ENCODE peak calls at places on chromosomes 7 and 10, in four cellular contexts. One of them, this sample, is unnamed.
A peak's percentile ranks its signal among the peaks of the same experiment; 100 is the strongest.

GRCh38 chr10:59748834-59749233 is 4.4 kb downstream of the MRLN start:
- DNase-seq in MM.1S: no peak
- DNase-seq in fibroblast of lung: no peak
- DNase-seq in H1: no peak
- DNase-seq in this sample: no peak

GRCh38 chr7:105677803-105678583 is 96.7 kb upstream of the EFCAB10 start:
- DNase-seq in MM.1S: no peak
- DNase-seq in fibroblast of lung: no peak
- DNase-seq in H1: no peak
- DNase-seq in this sample: no peak

GRCh38 chr10:107546239-107546638 is 381.7 kb upstream of the SORCS1 start:
- DNase-seq in H1: no peak
- DNase-seq in fibroblast of lung: peak; percentile 44
- DNase-seq in MM.1S: no peak
- DNase-seq in this sample: peak; percentile 79

GRCh38 chr10:90787906-90788491 is 69.8 kb downstream of the HTR7 start:
- DNase-seq in fibroblast of lung: peak; percentile 57
- DNase-seq in H1: no peak
- DNase-seq in MM.1S: peak; percentile 12
- DNase-seq in this sample: peak; percentile 22

GRCh38 chr7:11369696-11370095 is 396.0 kb downstream of the PHF14 start:
- DNase-seq in MM.1S: no peak
- DNase-seq in H1: no peak
- DNase-seq in fibroblast of lung: no peak
- DNase-seq in this sample: no peak

GRCh38 chr7:2734761-2735571 is 47.0 kb downstream of the AMZ1 start:
- DNase-seq in fibroblast of lung: no peak
- DNase-seq in MM.1S: no peak
- DNase-seq in H1: no peak
- DNase-seq in this sample: no peak

GRCh38 chr10:60032723-60033122 is 126.4 kb upstream of the CCDC6 start:
- DNase-seq in fibroblast of lung: peak; percentile 62
- DNase-seq in H1: no peak
- DNase-seq in MM.1S: peak; percentile 42
- DNase-seq in this sample: peak; percentile 59

GRCh38 chr7:135682191-135682590 is 19.9 kb downstream of the STMP1 start:
- DNase-seq in H1: no peak
- DNase-seq in MM.1S: no peak
- DNase-seq in fibroblast of lung: no peak
- DNase-seq in this sample: no peak

GRCh38 chr10:55495555-55495954 is 694.5 kb upstream of the PCDH15 start:
- DNase-seq in MM.1S: no peak
- DNase-seq in fibroblast of lung: no peak
- DNase-seq in H1: no peak
- DNase-seq in this sample: no peak

GRCh38 chr10:4453276-4453675 is 372.7 kb upstream of the AKR1E2 start:
- DNase-seq in H1: no peak
- DNase-seq in fibroblast of lung: no peak
- DNase-seq in MM.1S: no peak
- DNase-seq in this sample: no peak

GRCh38 chr10:88256013-88256680 is 327.0 kb downstream of the RNLS start:
- DNase-seq in MM.1S: no peak
- DNase-seq in fibroblast of lung: peak; percentile 65
- DNase-seq in H1: no peak
- DNase-seq in this sample: no peak

GRCh38 chr10:35409094-35409582 is 72.8 kb downstream of the CCNY start:
- DNase-seq in MM.1S: no peak
- DNase-seq in H1: no peak
- DNase-seq in fibroblast of lung: peak; percentile 92
- DNase-seq in this sample: peak; percentile 60

GRCh38 chr10:15313034-15313433 is 58.1 kb downstream of the FAM171A1 start:
- DNase-seq in fibroblast of lung: no peak
- DNase-seq in H1: no peak
- DNase-seq in MM.1S: no peak
- DNase-seq in this sample: no peak

GRCh38 chr10:84205049-84205852 is 10.9 kb downstream of the CDHR1 start:
- DNase-seq in MM.1S: peak; percentile 51
- DNase-seq in fibroblast of lung: peak; percentile 22
- DNase-seq in H1: no peak
- DNase-seq in this sample: peak; percentile 32

GRCh38 chr10:126041804-126042231 is 145.5 kb downstream of the FANK1 start:
- DNase-seq in fibroblast of lung: peak; percentile 46
- DNase-seq in MM.1S: peak; percentile 86
- DNase-seq in H1: no peak
- DNase-seq in this sample: no peak

GRCh38 chr10:88095291-88095721 is 231.9 kb downstream of the PTEN start:
- DNase-seq in H1: no peak
- DNase-seq in fibroblast of lung: peak; percentile 90
- DNase-seq in MM.1S: no peak
- DNase-seq in this sample: peak; percentile 85

GRCh38 chr10:47206449-47207279 is 93.3 kb upstream of the GDF10 start:
- DNase-seq in MM.1S: peak; percentile 67
- DNase-seq in fibroblast of lung: no peak
- DNase-seq in H1: no peak
- DNase-seq in this sample: no peak

GRCh38 chr10:103897241-103897774 is 20.7 kb downstream of the STN1 start:
- DNase-seq in MM.1S: no peak
- DNase-seq in H1: no peak
- DNase-seq in fibroblast of lung: no peak
- DNase-seq in this sample: no peak

GRCh38 chr7:17497136-17497535 is 198.7 kb downstream of the AHR start:
- DNase-seq in MM.1S: no peak
- DNase-seq in H1: no peak
- DNase-seq in fibroblast of lung: peak; percentile 27
- DNase-seq in this sample: no peak

GRCh38 chr10:83301732-83302131 is 837.6 kb upstream of the GHITM start:
- DNase-seq in fibroblast of lung: no peak
- DNase-seq in MM.1S: no peak
- DNase-seq in H1: no peak
- DNase-seq in this sample: peak; percentile 89

GRCh38 chr7:73832806-73833205 is 2.0 kb downstream of the CLDN4 start:
- DNase-seq in MM.1S: no peak
- DNase-seq in H1: no peak
- DNase-seq in fibroblast of lung: no peak
- DNase-seq in this sample: no peak

GRCh38 chr10:101782811-101783735 is at the start of gene NPM3:
- DNase-seq in fibroblast of lung: peak; percentile 71
- DNase-seq in MM.1S: peak; percentile 87
- DNase-seq in H1: no peak
- DNase-seq in this sample: peak; percentile 23

GRCh38 chr10:113442340-113442739 is 110.5 kb upstream of the HABP2 start:
- DNase-seq in H1: no peak
- DNase-seq in fibroblast of lung: no peak
- DNase-seq in MM.1S: no peak
- DNase-seq in this sample: no peak

GRCh38 chr7:87056346-87056745 is 3.1 kb downstream of the ELAPOR2 start:
- DNase-seq in H1: no peak
- DNase-seq in MM.1S: no peak
- DNase-seq in fibroblast of lung: no peak
- DNase-seq in this sample: no peak

GRCh38 chr7:87058739-87059524 is 522 bp downstream of the ELAPOR2 start:
- DNase-seq in MM.1S: peak; percentile 51
- DNase-seq in fibroblast of lung: no peak
- DNase-seq in H1: peak; percentile 10
- DNase-seq in this sample: no peak

GRCh38 chr7:87057210-87057609 is 2.2 kb downstream of the ELAPOR2 start:
- DNase-seq in MM.1S: no peak
- DNase-seq in H1: no peak
- DNase-seq in fibroblast of lung: no peak
- DNase-seq in this sample: no peak

GRCh38 chr7:87059525-87060287 is at the start of gene ELAPOR2:
- DNase-seq in MM.1S: peak; percentile 87
- DNase-seq in fibroblast of lung: peak; percentile 12
- DNase-seq in H1: peak; percentile 54
- DNase-seq in this sample: no peak

GRCh38 chr7:87060288-87060537 is 759 bp upstream of the ELAPOR2 start:
- DNase-seq in fibroblast of lung: no peak
- DNase-seq in H1: no peak
- DNase-seq in MM.1S: no peak
- DNase-seq in this sample: no peak
- H3K27ac ChIP-seq in fibroblast of lung: no peak overlapping the region
- H3K27ac ChIP-seq in H1: no peak overlapping the region
- H3K27ac ChIP-seq in MM.1S: no peak overlapping the region
- H3K27ac ChIP-seq in this sample: no peak overlapping the region

GRCh38 chr7:108423089-108423989 is 32.9 kb downstream of the NRCAM start:
- DNase-seq in H1: no peak
- DNase-seq in MM.1S: no peak
- DNase-seq in fibroblast of lung: no peak
- DNase-seq in this sample: no peak

GRCh38 chr7:108420482-108420908 is 35.7 kb downstream of the NRCAM start:
- DNase-seq in fibroblast of lung: no peak
- DNase-seq in MM.1S: no peak
- DNase-seq in H1: no peak
- DNase-seq in this sample: no peak

GRCh38 chr7:108424013-108424412 is 32.2 kb downstream of the NRCAM start:
- DNase-seq in H1: no peak
- DNase-seq in MM.1S: no peak
- DNase-seq in fibroblast of lung: no peak
- DNase-seq in this sample: no peak

GRCh38 chr7:108419961-108420360 is 36.3 kb downstream of the NRCAM start:
- DNase-seq in H1: no peak
- DNase-seq in MM.1S: no peak
- DNase-seq in fibroblast of lung: no peak
- DNase-seq in this sample: no peak

GRCh38 chr7:108421720-108422331 is 34.4 kb downstream of the NRCAM start:
- DNase-seq in fibroblast of lung: no peak
- DNase-seq in MM.1S: no peak
- DNase-seq in H1: no peak
- DNase-seq in this sample: no peak
- TF ChIP-seq CTCF in fibroblast of lung: no peak
- TF ChIP-seq CTCF in MM.1S: no peak
- TF ChIP-seq CTCF in H1: no peak
- TF ChIP-seq CTCF in this sample: no peak

DNA sequence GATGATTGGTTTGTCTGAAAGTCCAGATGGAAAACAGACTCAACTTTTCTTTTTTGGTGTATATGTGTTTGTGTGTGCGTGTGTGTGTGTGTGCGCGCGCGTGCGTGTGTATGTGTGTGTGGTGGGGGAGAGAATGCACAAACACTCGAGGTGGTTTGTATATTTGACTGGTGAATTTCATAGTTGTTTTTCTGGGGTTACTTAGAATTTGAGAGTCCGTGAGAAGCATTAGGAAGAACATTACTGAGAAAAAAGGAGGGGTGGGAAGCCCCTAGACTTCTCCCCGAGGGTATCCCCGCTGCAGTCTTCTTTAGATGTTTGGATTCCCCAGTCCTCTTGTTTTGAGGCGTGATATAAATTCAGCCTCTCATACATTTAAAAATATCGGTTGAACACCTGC is 6.0 kb downstream of the CAMK1D start:
- DNase-seq in fibroblast of lung: no peak
- DNase-seq in MM.1S: no peak
- DNase-seq in H1: no peak
- DNase-seq in this sample: no peak
- H3K27ac ChIP-seq in fibroblast of lung: no peak overlapping the region
- H3K27ac ChIP-seq in MM.1S: no peak overlapping the region
- H3K27ac ChIP-seq in H1: no peak overlapping the region
- H3K27ac ChIP-seq in this sample: no peak overlapping the region

GRCh38 chr10:120578890-120579289 is 121.9 kb downstream of the PLPP4 start:
- DNase-seq in fibroblast of lung: no peak
- DNase-seq in MM.1S: no peak
- DNase-seq in H1: no peak
- DNase-seq in this sample: no peak

GRCh38 chr10:120580651-120581259 is 123.7 kb downstream of the PLPP4 start:
- DNase-seq in fibroblast of lung: no peak
- DNase-seq in H1: no peak
- DNase-seq in MM.1S: no peak
- DNase-seq in this sample: no peak

GRCh38 chr10:120582753-120583152 is 125.7 kb downstream of the PLPP4 start:
- DNase-seq in H1: no peak
- DNase-seq in fibroblast of lung: no peak
- DNase-seq in MM.1S: peak; percentile 57
- DNase-seq in this sample: no peak

GRCh38 chr10:120583424-120584108 is 126.5 kb downstream of the PLPP4 start:
- DNase-seq in fibroblast of lung: no peak
- DNase-seq in MM.1S: no peak
- DNase-seq in H1: no peak
- DNase-seq in this sample: no peak

GRCh38 chr10:120581496-120581895 is 124.5 kb downstream of the PLPP4 start:
- DNase-seq in H1: no peak
- DNase-seq in MM.1S: no peak
- DNase-seq in fibroblast of lung: no peak
- DNase-seq in this sample: no peak
- TF ChIP-seq CTCF in H1: peak; percentile 0
- TF ChIP-seq CTCF in MM.1S: no peak
- TF ChIP-seq CTCF in fibroblast of lung: no peak
- TF ChIP-seq CTCF in this sample: peak; percentile 37

GRCh38 chr7:46675456-46675855 is 754.4 kb upstream of the IGFBP3 start:
- DNase-seq in MM.1S: no peak
- DNase-seq in H1: no peak
- DNase-seq in fibroblast of lung: no peak
- DNase-seq in this sample: peak; percentile 50

GRCh38 chr7:46680147-46680546 is 759.1 kb upstream of the IGFBP3 start:
- DNase-seq in H1: no peak
- DNase-seq in fibroblast of lung: no peak
- DNase-seq in MM.1S: peak; percentile 95
- DNase-seq in this sample: no peak

GRCh38 chr7:46681865-46682503 is 760.9 kb upstream of the IGFBP3 start:
- DNase-seq in H1: no peak
- DNase-seq in fibroblast of lung: no peak
- DNase-seq in MM.1S: no peak
- DNase-seq in this sample: no peak

GRCh38 chr7:46679671-46680070 is 758.6 kb upstream of the IGFBP3 start:
- DNase-seq in H1: no peak
- DNase-seq in fibroblast of lung: no peak
- DNase-seq in MM.1S: no peak
- DNase-seq in this sample: no peak

DNA sequence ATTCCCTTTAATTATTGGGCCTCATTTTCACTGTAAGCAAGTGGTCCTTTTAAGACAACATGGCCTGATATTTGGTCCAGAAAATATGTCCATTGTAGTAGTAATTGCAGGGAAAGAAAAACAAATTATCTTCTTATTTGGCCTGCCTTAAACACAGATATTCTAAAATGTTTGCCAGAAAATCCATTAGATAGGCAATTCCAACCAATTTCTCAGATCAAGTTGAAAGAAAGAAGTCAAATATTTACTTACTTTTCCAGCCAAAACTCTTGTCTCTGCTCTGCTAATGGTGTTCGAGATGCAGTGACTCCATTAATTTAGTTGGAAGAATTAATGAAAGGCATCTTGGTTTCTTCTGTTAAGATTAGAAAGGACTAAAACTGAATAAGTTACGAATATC is 757.3 kb upstream of the IGFBP3 start:
- DNase-seq in fibroblast of lung: no peak
- DNase-seq in MM.1S: no peak
- DNase-seq in H1: no peak
- DNase-seq in this sample: no peak
- H3K27ac ChIP-seq in fibroblast of lung: no peak overlapping the region
- H3K27ac ChIP-seq in MM.1S: no peak overlapping the region
- H3K27ac ChIP-seq in H1: no peak overlapping the region
- H3K27ac ChIP-seq in this sample: no peak overlapping the region

This sample was measured in foreskin keratinocyte.